ENCODE peak calls at places on chromosomes 12 and 14, in four cellular contexts. L is endothelial cell of umbilical vein, F is H1, U is A549. D is an unnamed sample.

GRCh38 chr14:90805662-90806548 is 10.3 kb downstream of the TTC7B start:
- DNase-seq in L (no peak), F (no peak), U (no peak), D (no peak)

GRCh38 chr12:57546438-57547365 is at the start of gene DCTN2:
- DNase-seq in L (peak), F (peak), U (peak), D (peak)

GRCh38 chr14:70779667-70780066 is 29.6 kb downstream of the MAP3K9 start:
- DNase-seq in L (no peak), F (no peak), U (no peak), D (no peak)

GRCh38 chr14:55265197-55265596 is 6.0 kb upstream of the FBXO34 start:
- DNase-seq in L (no peak), F (no peak), U (peak), D (no peak)

GRCh38 chr14:74531467-74531866 is 37.9 kb downstream of the ISCA2 start:
- DNase-seq in L (peak), F (peak), U (peak), D (peak)

GRCh38 chr12:22624573-22624907 is 431 bp upstream of the ETNK1 start:
- DNase-seq in L (no peak), F (no peak), U (no peak), D (no peak)

GRCh38 chr14:100445436-100446088 is 122.4 kb downstream of the SLC25A47 start:
- DNase-seq in L (no peak), F (no peak), U (no peak), D (no peak)

GRCh38 chr12:59871779-59872178 is 275.9 kb downstream of the SLC16A7 start:
- DNase-seq in L (no peak), F (no peak), U (no peak), D (no peak)

GRCh38 chr14:54683882-54684794 is 117.2 kb downstream of the SAMD4A start:
- DNase-seq in L (peak), F (peak), U (no peak), D (peak)

GRCh38 chr14:74221741-74222140 is 17.5 kb upstream of the VSX2 start:
- DNase-seq in L (no peak), F (no peak), U (no peak), D (no peak)

GRCh38 chr12:125882141-125882540 is 816.9 kb downstream of the AACS start:
- DNase-seq in L (no peak), F (no peak), U (no peak), D (no peak)

GRCh38 chr14:26839481-26839880 is 241.6 kb upstream of the NOVA1 start:
- DNase-seq in L (no peak), F (no peak), U (no peak), D (no peak)

GRCh38 chr12:88578821-88579518 is 1.3 kb downstream of the KITLG start:
- DNase-seq in L (peak), F (peak), U (peak), D (peak)

GRCh38 chr12:32051511-32052299 is 54.9 kb upstream of the BICD1 start:
- DNase-seq in L (peak), F (no peak), U (peak), D (no peak)

DNA sequence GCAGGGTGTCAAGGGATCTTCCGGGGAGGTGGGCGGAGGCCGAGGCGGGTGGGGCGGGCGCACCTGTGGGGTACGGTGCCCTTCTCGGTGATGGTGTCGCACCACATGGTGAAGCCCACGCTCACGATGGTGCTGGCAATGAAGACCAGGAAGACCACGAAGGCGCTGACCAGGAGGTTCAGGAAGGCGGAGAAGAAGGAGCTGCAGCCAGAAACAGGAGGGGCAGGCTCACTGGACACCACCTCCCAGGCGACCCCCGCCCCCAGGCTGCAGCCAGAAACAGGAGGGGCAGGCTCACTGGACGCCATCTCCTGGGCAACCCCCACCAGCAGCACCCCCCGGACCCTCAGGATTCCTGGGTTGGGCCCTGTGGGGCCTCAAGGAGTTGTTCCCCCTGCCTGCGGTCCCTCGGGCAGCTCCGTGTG is 7.6 kb downstream of the TMEM179 start:
- DNase-seq in L (no peak), F (no peak), U (no peak), D (no peak)
- TF ChIP-seq JUN in L (no peak), F (no peak), U (no peak), D (no peak)

GRCh38 chr12:110050927-110051326 is 2.6 kb upstream of the C12orf76 start:
- DNase-seq in L (no peak), F (no peak), U (no peak), D (no peak)

GRCh38 chr12:110042260-110042659 is 6.1 kb downstream of the C12orf76 start:
- DNase-seq in L (no peak), F (no peak), U (peak), D (no peak)

GRCh38 chr12:110046451-110047187 is 1.7 kb downstream of the C12orf76 start:
- DNase-seq in L (no peak), F (no peak), U (no peak), D (no peak)

GRCh38 chr12:110048242-110049027 is at the start of gene C12orf76:
- DNase-seq in L (peak), F (peak), U (peak), D (peak)

DNA sequence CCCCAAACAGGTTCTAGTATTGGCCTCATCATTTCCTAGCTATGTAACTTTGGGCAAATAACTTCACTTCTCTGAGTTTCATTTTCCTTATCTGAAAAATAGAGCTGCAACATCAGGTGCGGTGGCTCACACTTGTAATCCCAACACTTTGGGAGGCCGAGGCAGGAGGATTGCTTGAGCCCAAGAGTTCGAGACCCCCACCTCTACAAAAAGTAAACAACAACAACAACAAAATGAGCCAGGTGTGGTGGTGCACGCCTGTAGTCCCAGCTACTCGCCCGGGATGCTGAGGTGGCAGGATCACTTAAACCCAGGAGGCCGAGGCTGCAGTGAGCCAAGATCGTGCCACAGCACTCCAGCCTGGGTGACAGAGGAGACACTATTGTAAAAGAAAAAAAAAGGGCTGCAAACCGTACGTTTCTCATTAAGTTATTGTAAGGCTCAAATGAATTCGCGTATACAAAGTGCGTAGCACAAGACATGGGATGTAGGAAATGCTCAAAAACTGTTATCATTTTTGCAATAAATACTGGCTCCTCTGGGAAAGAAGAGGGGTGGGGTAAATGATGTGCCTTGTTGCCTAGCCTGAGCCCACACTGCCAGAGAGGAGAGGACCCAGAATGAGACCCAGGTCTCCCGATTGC is 903 bp downstream of the C12orf76 start:
- DNase-seq in L (no peak), F (no peak), U (no peak), D (no peak)
- TF ChIP-seq JUN in L (no peak), F (no peak), U (no peak), D (no peak)

DNA sequence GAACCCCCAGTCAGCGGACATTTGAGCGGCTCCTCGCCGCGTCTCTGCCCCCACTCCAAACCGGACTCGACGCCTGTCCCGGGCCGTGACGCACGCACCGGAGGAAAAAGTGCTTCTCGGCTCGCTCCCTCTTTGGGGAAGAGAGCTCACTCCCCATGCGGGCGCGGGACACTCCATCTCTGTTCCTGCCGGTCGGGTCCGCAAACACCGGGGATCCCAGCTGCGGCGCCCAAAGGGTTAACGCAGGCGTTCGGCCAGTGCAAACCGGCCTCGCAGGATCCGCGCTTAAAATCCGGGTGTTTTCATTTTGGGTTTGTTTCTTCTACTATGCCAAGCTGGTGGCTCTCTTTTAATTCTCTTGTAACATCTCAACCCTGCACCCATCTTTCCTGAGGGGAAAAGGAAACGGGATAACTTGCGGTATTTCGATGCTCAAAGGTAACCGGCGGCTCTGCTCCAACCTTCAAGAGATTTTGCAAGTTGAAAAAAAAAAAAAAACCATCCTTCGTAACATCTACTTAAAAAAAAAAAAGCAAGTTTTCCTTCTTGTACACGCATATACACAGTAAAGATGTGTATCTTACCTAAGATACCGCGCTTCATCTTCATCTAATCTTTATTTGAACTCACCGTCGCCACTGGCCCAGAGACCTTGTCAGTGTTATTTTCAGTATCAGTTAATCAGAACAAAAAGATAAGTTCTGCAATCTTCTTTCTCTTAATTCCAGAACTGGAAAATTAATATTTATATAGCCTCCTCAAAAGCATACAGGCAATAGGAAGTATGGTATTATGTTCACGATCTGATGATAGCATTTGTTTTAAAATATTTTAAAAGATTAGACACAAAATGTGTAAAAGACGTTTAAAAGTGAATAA is 1.6 kb upstream of the ATP2B1 start:
- DNase-seq in L (no peak), F (peak), U (no peak), D (peak)
- TF ChIP-seq JUN in L (no peak), F (no peak), U (no peak), D (no peak)

GRCh38 chr12:92185052-92185451 is 39.4 kb upstream of the BTG1 start:
- DNase-seq in L (no peak), F (no peak), U (no peak), D (no peak)
- TF ChIP-seq JUN in L (no peak), F (no peak), U (no peak), D (no peak)